ENCODE peak calls at places on chromosomes 1 and 21, in ten cellular contexts. A is stimulated activated CD4-positive, alpha-beta T cell treated with anti-CD3 and anti-CD28 coated beads, Interleukin-4, amount 100 ng/mL, for 48 hours; R is stimulated activated CD8-positive, alpha-beta memory T cell treated with anti-CD3 and anti-CD28 coated beads, Interleukin-7, amount 100 ng/mL, for 1 hour; F is upper lobe of right lung; P is NT2/D1; N is NCI-H524; S is NCI-H1417 treated with DMSO at 0.1 percent for 48 hours; Z is IMR-90; G is ELR; D is DMS79. O is an unnamed sample.

GRCh38 chr1:200776949-200777348 is 38.3 kb downstream of the CAMSAP2 start:
- DNase-seq in G (peak), F (no peak), N (no peak), A (no peak), D (no peak), Z (peak), P (no peak), R (no peak), S (no peak), O (no peak)

GRCh38 chr1:7964476-7964875 is 3.0 kb downstream of the PARK7 start:
- DNase-seq in P (no peak), A (no peak), S (no peak), R (no peak), D (no peak), Z (no peak), F (no peak), N (no peak), G (no peak), O (no peak)

GRCh38 chr1:229855999-229856650 is 210.9 kb upstream of the GALNT2 start:
- DNase-seq in G (no peak), N (no peak), D (no peak), S (no peak), A (no peak), R (no peak), Z (no peak), F (no peak), P (no peak), O (peak)

GRCh38 chr1:156760092-156760795 is 7.1 kb upstream of the PRCC start:
- DNase-seq in R (no peak), A (no peak), P (no peak), F (no peak), Z (no peak), G (no peak), D (no peak), N (peak), S (no peak), O (no peak)

GRCh38 chr1:59044535-59045121 is 252.3 kb upstream of the FGGY start:
- DNase-seq in A (no peak), F (no peak), Z (peak), S (no peak), N (no peak), G (peak), R (no peak), P (no peak), D (no peak), O (no peak)

GRCh38 chr1:244645890-244646289 is 7.0 kb upstream of the DESI2 start:
- DNase-seq in R (no peak), N (no peak), S (no peak), Z (no peak), P (no peak), D (no peak), A (no peak), G (no peak), F (no peak), O (no peak)

GRCh38 chr1:70685300-70686286 is 274.5 kb downstream of the CTH start:
- DNase-seq in A (peak), D (no peak), F (no peak), P (peak), R (no peak), G (peak), Z (peak), S (no peak), N (peak), O (peak)

GRCh38 chr1:95039360-95040031 is 33.3 kb downstream of the ALG14 start:
- DNase-seq in A (no peak), R (no peak), S (no peak), N (no peak), F (no peak), P (no peak), G (peak), Z (peak), D (no peak), O (no peak)

GRCh38 chr1:213327318-213327667 is 276.3 kb downstream of the RPS6KC1 start:
- DNase-seq in P (peak), D (no peak), A (no peak), R (no peak), N (no peak), G (peak), S (no peak), F (peak), Z (peak), O (no peak)

GRCh38 chr1:232248276-232248803 is 381.6 kb downstream of the SIPA1L2 start:
- DNase-seq in G (no peak), A (no peak), D (peak), N (no peak), R (no peak), F (no peak), P (no peak), S (no peak), Z (no peak), O (no peak)

GRCh38 chr1:63917571-63918394 is 144.0 kb downstream of the ROR1 start:
- DNase-seq in R (no peak), Z (peak), G (peak), F (no peak), D (no peak), N (peak), A (peak), S (no peak), P (peak), O (peak)

GRCh38 chr1:55289614-55290013 is 74.5 kb upstream of the USP24 start:
- DNase-seq in S (no peak), G (no peak), P (no peak), N (no peak), Z (no peak), A (no peak), F (no peak), D (no peak), R (no peak), O (no peak)

GRCh38 chr1:167663002-167663772 is 33.2 kb downstream of the RCSD1 start:
- DNase-seq in P (no peak), R (no peak), S (no peak), D (peak), A (no peak), F (no peak), Z (peak), N (no peak), G (peak), O (no peak)

GRCh38 chr21:45309069-45309521 is 21.4 kb upstream of the POFUT2 start:
- DNase-seq in D (no peak), N (peak), A (peak), F (peak), Z (peak), G (peak), P (peak), R (no peak), S (no peak), O (peak)

GRCh38 chr1:9590945-9591668 is 2.4 kb downstream of the TMEM201 start:
- DNase-seq in A (no peak), D (no peak), F (peak), G (no peak), N (no peak), R (no peak), S (no peak), Z (no peak), P (no peak), O (no peak)

GRCh38 chr1:64663654-64664053 is 81.2 kb upstream of the RAVER2 start:
- DNase-seq in N (no peak), R (no peak), G (peak), F (no peak), P (peak), D (no peak), Z (peak), S (no peak), A (no peak), O (peak)

GRCh38 chr1:10768552-10768951 is 27.9 kb downstream of the CASZ1 start:
- DNase-seq in Z (no peak), G (no peak), R (no peak), F (no peak), N (no peak), D (no peak), A (no peak), S (no peak), P (no peak), O (no peak)

GRCh38 chr1:3864884-3865283 is 7.6 kb downstream of the DFFB start:
- DNase-seq in P (no peak), S (no peak), Z (no peak), N (no peak), A (no peak), G (no peak), D (peak), F (no peak), R (no peak), O (peak)

GRCh38 chr1:96863449-96863848 is 141.9 kb downstream of the PTBP2 start:
- DNase-seq in P (no peak), R (no peak), F (no peak), A (no peak), D (no peak), G (no peak), Z (no peak), N (no peak), S (no peak), O (no peak)

GRCh38 chr1:175221548-175222175 is 29.1 kb upstream of the KIAA0040 start:
- DNase-seq in R (no peak), A (no peak), Z (no peak), G (no peak), P (peak), S (no peak), D (no peak), N (no peak), F (peak), O (no peak)

GRCh38 chr21:46029201-46029924 is 47.8 kb downstream of the COL6A1 start:
- DNase-seq in P (no peak), N (no peak), G (no peak), S (no peak), R (no peak), Z (peak), D (no peak), A (no peak), F (no peak), O (no peak)

GRCh38 chr1:174971466-174971865 is 28.3 kb upstream of the CACYBP start:
- DNase-seq in N (no peak), Z (no peak), R (no peak), D (no peak), P (no peak), G (no peak), A (no peak), S (no peak), F (no peak), O (peak)

GRCh38 chr1:214317734-214318133 is 36.8 kb downstream of the SMYD2 start:
- DNase-seq in R (no peak), D (no peak), G (no peak), Z (no peak), A (no peak), F (no peak), P (no peak), S (no peak), N (no peak), O (no peak)

GRCh38 chr1:149844096-149844495 is 55.3 kb upstream of the BOLA1 start:
- DNase-seq in P (no peak), Z (peak), N (no peak), R (no peak), F (no peak), S (no peak), D (no peak), G (peak), A (no peak), O (peak)